ENCODE peak calls at places on chromosome 10, in nine cellular contexts. H is fibroblast of the aortic adventitia, F is HCT116, N is lower lobe of right lung, V is uterus, Y is astrocyte, M is dorsolateral prefrontal cortex, O is fibroblast of mammary gland, W is choroid plexus epithelial cell. D is an unnamed sample.

GRCh38 chr10:11345224-11346054 is 266.0 kb downstream of the USP6NL start:
- DNase-seq in H (peak; percentile 11), F (peak; percentile 61), N (peak; percentile 65), V (no peak), Y (no peak), M (no peak), O (peak; percentile 30), W (peak; percentile 12), D (no peak)

GRCh38 chr10:44935961-44936285 is 23.7 kb upstream of the RASSF4 start:
- DNase-seq in H (no peak), F (no peak), N (no peak), V (no peak), Y (no peak), M (no peak), O (no peak), W (no peak), D (no peak)

GRCh38 chr10:129613377-129613980 is 146.4 kb downstream of the MGMT start:
- DNase-seq in H (no peak), F (no peak), N (no peak), V (no peak), Y (no peak), M (no peak), O (no peak), W (no peak), D (no peak)

GRCh38 chr10:68402271-68402670 is 4.8 kb downstream of the RUFY2 start:
- DNase-seq in H (peak; percentile 75), F (no peak), N (no peak), V (no peak), Y (peak; percentile 4), M (no peak), O (no peak), W (peak; percentile 58), D (no peak)

GRCh38 chr10:19749185-19749729 is 67.0 kb upstream of the PLXDC2 start:
- DNase-seq in H (peak; percentile 51), F (no peak), N (no peak), V (no peak), Y (peak; percentile 90), M (no peak), O (peak; percentile 78), W (peak; percentile 77), D (peak; percentile 42)

GRCh38 chr10:51691135-51691534 is 8.3 kb downstream of the CSTF2T start:
- DNase-seq in H (no peak), F (no peak), N (no peak), V (no peak), Y (no peak), M (no peak), O (no peak), W (no peak), D (no peak)

GRCh38 chr10:63630928-63631685 is 109.9 kb downstream of the REEP3 start:
- DNase-seq in H (peak; percentile 94), F (no peak), N (no peak), V (no peak), Y (peak; percentile 93), M (peak; percentile 74), O (no peak), W (peak; percentile 94), D (no peak)

GRCh38 chr10:59181668-59182067 is 5.2 kb downstream of the PHYHIPL start:
- DNase-seq in H (peak; percentile 72), F (peak; percentile 50), N (no peak), V (no peak), Y (peak; percentile 46), M (peak; percentile 18), O (peak; percentile 78), W (peak; percentile 87), D (peak; percentile 46)

GRCh38 chr10:5512881-5513698 is 11.7 kb upstream of the CALML3 start:
- DNase-seq in H (no peak), F (no peak), N (no peak), V (no peak), Y (no peak), M (peak; percentile 69), O (no peak), W (no peak), D (no peak)

GRCh38 chr10:68423522-68423921 is 16.4 kb upstream of the RUFY2 start:
- DNase-seq in H (no peak), F (no peak), N (no peak), V (no peak), Y (no peak), M (no peak), O (no peak), W (no peak), D (no peak)

GRCh38 chr10:60430836-60431597 is 41.3 kb upstream of the ANK3 start:
- DNase-seq in H (peak; percentile 26), F (no peak), N (no peak), V (no peak), Y (no peak), M (no peak), O (peak; percentile 72), W (no peak), D (no peak)

DNA sequence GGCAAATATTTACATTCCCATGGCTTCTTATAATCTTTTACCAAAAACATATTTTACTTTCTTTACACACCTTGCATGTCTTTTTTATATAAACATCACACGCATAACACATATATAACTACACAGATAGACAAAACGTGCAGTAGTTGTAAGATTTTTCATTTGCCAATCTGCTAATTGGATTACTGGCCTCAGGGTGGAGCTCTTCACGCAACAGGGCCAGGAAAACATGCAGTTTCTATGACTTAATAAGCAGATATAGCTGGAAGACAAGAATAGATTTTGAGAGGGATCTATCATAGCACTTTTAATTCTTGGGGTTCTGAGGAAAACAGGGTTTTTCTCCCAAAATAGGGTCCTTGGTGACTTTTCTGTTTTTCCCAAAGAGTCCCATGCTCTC is 12.7 kb downstream of the ACADSB start:
- DNase-seq in H (peak; percentile 12), F (peak; percentile 29), N (no peak), V (no peak), Y (no peak), M (no peak), O (peak; percentile 22), W (peak; percentile 53), D (peak; percentile 15)
- TF ChIP-seq CTCF in H (peak; percentile 34), F (peak; percentile 41), N (no peak), V (no peak), Y (peak; percentile 27), M (no peak), O (peak; percentile 33), W (peak; percentile 70), D (peak; percentile 55)

DNA sequence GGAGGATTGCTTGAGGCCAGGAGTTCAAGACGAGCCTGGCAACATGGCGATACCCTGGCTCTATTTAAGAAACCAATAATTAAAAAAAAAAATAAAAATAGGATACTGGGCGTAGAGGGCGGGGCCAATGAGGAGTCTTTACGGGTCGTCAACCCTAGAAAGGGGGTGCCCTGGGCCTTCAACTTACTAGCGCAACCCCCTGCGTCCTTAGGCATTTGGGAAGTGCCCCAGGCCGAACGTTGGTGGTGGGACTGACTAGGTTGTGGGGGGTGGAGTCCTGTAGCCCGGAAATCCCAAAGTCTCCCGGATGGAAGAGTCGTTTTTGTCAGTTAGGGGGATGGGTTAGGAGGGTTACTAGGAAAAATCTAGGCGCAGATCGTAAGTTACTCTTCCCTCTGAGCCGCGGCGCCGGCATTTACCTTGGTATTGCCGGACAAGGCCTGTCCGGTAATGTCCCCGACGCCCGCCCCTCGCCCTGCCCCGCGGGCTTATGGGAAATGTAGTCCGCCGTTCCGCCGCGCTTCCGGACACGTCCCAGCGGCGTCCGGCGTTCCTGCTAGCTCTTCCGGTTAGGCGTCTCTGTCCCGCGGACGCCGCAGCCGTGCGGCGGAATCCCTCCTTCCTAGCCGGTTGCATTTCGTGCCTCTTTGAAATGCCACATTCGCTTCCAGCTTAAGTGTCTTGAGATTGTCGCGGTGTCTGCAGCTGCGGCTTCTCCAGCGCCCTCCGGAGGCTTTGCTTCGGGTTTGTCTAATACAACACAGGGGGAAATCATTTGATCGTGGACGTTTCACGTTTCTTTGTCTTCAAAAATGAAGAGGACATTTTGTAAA is 1.3 kb upstream of the ACBD5 start:
- DNase-seq in H (peak; percentile 92), F (peak; percentile 87), N (peak; percentile 95), V (peak; percentile 92), Y (peak; percentile 86), M (peak; percentile 83), O (peak; percentile 90), W (peak; percentile 96), D (peak; percentile 88)
- TF ChIP-seq CTCF in H (peak; percentile 36), F (peak; percentile 10), N (no peak), V (peak; percentile 71), Y (no peak), M (peak; percentile 32), O (no peak), W (peak; percentile 58), D (peak; percentile 59)

GRCh38 chr10:32156031-32156495 is 99.8 kb upstream of the KIF5B start:
- DNase-seq in H (no peak), F (no peak), N (no peak), V (no peak), Y (no peak), M (no peak), O (no peak), W (no peak), D (no peak)

GRCh38 chr10:32153252-32153651 is 97.0 kb upstream of the KIF5B start:
- DNase-seq in H (no peak), F (no peak), N (no peak), V (no peak), Y (no peak), M (no peak), O (no peak), W (no peak), D (no peak)

GRCh38 chr10:32153931-32154330 is 97.7 kb upstream of the KIF5B start:
- DNase-seq in H (no peak), F (no peak), N (no peak), V (no peak), Y (no peak), M (no peak), O (peak; percentile 29), W (peak; percentile 39), D (no peak)

GRCh38 chr10:32151876-32152275 is 95.7 kb upstream of the KIF5B start:
- DNase-seq in H (no peak), F (no peak), N (no peak), V (no peak), Y (no peak), M (no peak), O (peak; percentile 56), W (no peak), D (no peak)

GRCh38 chr10:32155075-32155516 is 98.9 kb upstream of the KIF5B start:
- DNase-seq in H (peak; percentile 85), F (no peak), N (no peak), V (no peak), Y (peak; percentile 75), M (no peak), O (peak; percentile 66), W (peak; percentile 68), D (peak; percentile 23)
- TF ChIP-seq CTCF in H (no peak), F (no peak), N (no peak), V (no peak), Y (no peak), M (no peak), O (no peak), W (peak; percentile 15), D (no peak)

DNA sequence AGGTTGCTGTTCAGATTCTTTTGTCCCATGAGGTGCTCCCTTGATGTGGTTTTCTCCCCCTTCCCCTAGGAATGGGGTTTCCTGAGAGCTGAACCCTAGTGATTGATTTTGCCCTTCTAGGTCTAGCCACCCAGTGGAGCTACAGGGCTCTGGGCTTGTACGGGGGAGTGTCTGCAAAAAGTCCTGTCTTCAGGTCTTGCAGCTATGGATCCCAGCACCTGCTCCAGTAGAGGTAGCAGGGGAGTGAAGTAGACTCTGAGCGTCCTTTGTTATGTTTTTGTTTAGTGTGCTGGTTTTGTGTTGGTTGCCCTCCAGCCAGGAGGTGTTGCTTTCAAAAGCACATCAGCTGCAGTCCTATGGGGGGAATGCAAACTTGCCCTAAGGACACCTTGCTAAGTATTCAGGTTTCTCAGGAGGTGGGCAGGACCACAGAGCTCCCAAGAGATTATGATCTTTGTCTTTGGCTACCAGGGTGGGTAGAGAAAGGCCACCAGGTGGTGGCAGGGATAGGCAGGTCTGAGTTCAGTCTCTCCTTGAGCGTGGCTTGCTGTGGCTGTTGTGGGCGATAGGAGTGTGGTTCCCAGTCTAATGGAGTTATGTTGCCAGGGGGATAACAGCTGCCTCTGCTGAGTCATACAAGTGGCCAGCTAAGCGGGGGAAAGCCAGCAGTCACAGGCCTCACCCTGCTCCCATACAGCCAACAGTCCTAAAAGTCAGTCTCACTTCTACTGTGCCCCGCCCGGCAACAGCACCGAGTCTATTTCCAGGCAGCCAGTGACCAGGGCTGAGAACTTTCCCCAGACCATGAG is 92.4 kb upstream of the JCAD start:
- DNase-seq in H (peak; percentile 85), F (peak; percentile 36), N (no peak), V (peak; percentile 16), Y (peak; percentile 92), M (no peak), O (peak; percentile 92), W (peak; percentile 78), D (peak; percentile 86)
- TF ChIP-seq CTCF in H (no peak), F (no peak), N (no peak), V (no peak), Y (no peak), M (no peak), O (peak; percentile 6), W (no peak), D (peak; percentile 33)

D was measured in HFFc6.